ENCODE peak calls at places on chromosomes 12 and 14, in nine cellular contexts. One of them, this sample, is unnamed.

GRCh38 chr12:93311827-93312226 is 65.9 kb upstream of the NUDT4 start:
- DNase-seq in activated CD8-positive, alpha-beta T cell treated with anti-CD3 and anti-CD28 coated beads for 36 hours: no peak
- DNase-seq in activated naive CD8-positive, alpha-beta T cell treated with anti-CD3 and anti-CD28 coated beads, Interleukin-2, amount 50 U/mL, for 16 hours: no peak
- DNase-seq in NCI-H345: no peak
- DNase-seq in stimulated activated CD8-positive, alpha-beta memory T cell treated with anti-CD3 and anti-CD28 coated beads, Interleukin-2, amount 100 ng/mL, for 48 hours: no peak
- DNase-seq in sigmoid colon: no peak
- DNase-seq in caudate nucleus: no peak
- DNase-seq in stimulated activated effector memory CD8-positive, alpha-beta T cell treated with anti-CD3 and anti-CD28 coated beads, Interleukin-12 subunit alpha, Interleukin-12 subunit beta, amount 100 ng/mL, for 72 hours: no peak
- DNase-seq in adipocyte: peak
- DNase-seq in this sample: no peak

GRCh38 chr12:92614502-92614901 is 88.3 kb upstream of the PLEKHG7 start:
- DNase-seq in activated CD8-positive, alpha-beta T cell treated with anti-CD3 and anti-CD28 coated beads for 36 hours: no peak
- DNase-seq in activated naive CD8-positive, alpha-beta T cell treated with anti-CD3 and anti-CD28 coated beads, Interleukin-2, amount 50 U/mL, for 16 hours: no peak
- DNase-seq in NCI-H345: no peak
- DNase-seq in stimulated activated CD8-positive, alpha-beta memory T cell treated with anti-CD3 and anti-CD28 coated beads, Interleukin-2, amount 100 ng/mL, for 48 hours: no peak
- DNase-seq in sigmoid colon: no peak
- DNase-seq in caudate nucleus: no peak
- DNase-seq in stimulated activated effector memory CD8-positive, alpha-beta T cell treated with anti-CD3 and anti-CD28 coated beads, Interleukin-12 subunit alpha, Interleukin-12 subunit beta, amount 100 ng/mL, for 72 hours: no peak
- DNase-seq in adipocyte: no peak
- DNase-seq in this sample: no peak

GRCh38 chr12:117890644-117891043 is 78.1 kb downstream of the KSR2 start:
- DNase-seq in activated CD8-positive, alpha-beta T cell treated with anti-CD3 and anti-CD28 coated beads for 36 hours: no peak
- DNase-seq in activated naive CD8-positive, alpha-beta T cell treated with anti-CD3 and anti-CD28 coated beads, Interleukin-2, amount 50 U/mL, for 16 hours: no peak
- DNase-seq in NCI-H345: no peak
- DNase-seq in stimulated activated CD8-positive, alpha-beta memory T cell treated with anti-CD3 and anti-CD28 coated beads, Interleukin-2, amount 100 ng/mL, for 48 hours: no peak
- DNase-seq in sigmoid colon: no peak
- DNase-seq in caudate nucleus: no peak
- DNase-seq in stimulated activated effector memory CD8-positive, alpha-beta T cell treated with anti-CD3 and anti-CD28 coated beads, Interleukin-12 subunit alpha, Interleukin-12 subunit beta, amount 100 ng/mL, for 72 hours: no peak
- DNase-seq in adipocyte: no peak
- DNase-seq in this sample: no peak

GRCh38 chr14:69636051-69636639 is 24.7 kb downstream of the SUSD6 start:
- DNase-seq in activated CD8-positive, alpha-beta T cell treated with anti-CD3 and anti-CD28 coated beads for 36 hours: peak
- DNase-seq in activated naive CD8-positive, alpha-beta T cell treated with anti-CD3 and anti-CD28 coated beads, Interleukin-2, amount 50 U/mL, for 16 hours: no peak
- DNase-seq in NCI-H345: peak
- DNase-seq in stimulated activated CD8-positive, alpha-beta memory T cell treated with anti-CD3 and anti-CD28 coated beads, Interleukin-2, amount 100 ng/mL, for 48 hours: no peak
- DNase-seq in sigmoid colon: no peak
- DNase-seq in caudate nucleus: no peak
- DNase-seq in stimulated activated effector memory CD8-positive, alpha-beta T cell treated with anti-CD3 and anti-CD28 coated beads, Interleukin-12 subunit alpha, Interleukin-12 subunit beta, amount 100 ng/mL, for 72 hours: peak
- DNase-seq in adipocyte: no peak
- DNase-seq in this sample: no peak

GRCh38 chr14:100981808-100982207 is 78.3 kb upstream of the RTL1 start:
- DNase-seq in activated CD8-positive, alpha-beta T cell treated with anti-CD3 and anti-CD28 coated beads for 36 hours: no peak
- DNase-seq in activated naive CD8-positive, alpha-beta T cell treated with anti-CD3 and anti-CD28 coated beads, Interleukin-2, amount 50 U/mL, for 16 hours: no peak
- DNase-seq in NCI-H345: no peak
- DNase-seq in stimulated activated CD8-positive, alpha-beta memory T cell treated with anti-CD3 and anti-CD28 coated beads, Interleukin-2, amount 100 ng/mL, for 48 hours: no peak
- DNase-seq in sigmoid colon: no peak
- DNase-seq in caudate nucleus: no peak
- DNase-seq in stimulated activated effector memory CD8-positive, alpha-beta T cell treated with anti-CD3 and anti-CD28 coated beads, Interleukin-12 subunit alpha, Interleukin-12 subunit beta, amount 100 ng/mL, for 72 hours: no peak
- DNase-seq in adipocyte: peak
- DNase-seq in this sample: no peak

GRCh38 chr12:109912790-109913189 is 12.7 kb downstream of the TCHP start:
- DNase-seq in activated CD8-positive, alpha-beta T cell treated with anti-CD3 and anti-CD28 coated beads for 36 hours: no peak
- DNase-seq in activated naive CD8-positive, alpha-beta T cell treated with anti-CD3 and anti-CD28 coated beads, Interleukin-2, amount 50 U/mL, for 16 hours: no peak
- DNase-seq in NCI-H345: no peak
- DNase-seq in stimulated activated CD8-positive, alpha-beta memory T cell treated with anti-CD3 and anti-CD28 coated beads, Interleukin-2, amount 100 ng/mL, for 48 hours: no peak
- DNase-seq in sigmoid colon: no peak
- DNase-seq in caudate nucleus: no peak
- DNase-seq in stimulated activated effector memory CD8-positive, alpha-beta T cell treated with anti-CD3 and anti-CD28 coated beads, Interleukin-12 subunit alpha, Interleukin-12 subunit beta, amount 100 ng/mL, for 72 hours: no peak
- DNase-seq in adipocyte: no peak
- DNase-seq in this sample: peak

GRCh38 chr14:52551696-52552062 is 626 bp downstream of the TXNDC16 start:
- DNase-seq in activated CD8-positive, alpha-beta T cell treated with anti-CD3 and anti-CD28 coated beads for 36 hours: peak
- DNase-seq in activated naive CD8-positive, alpha-beta T cell treated with anti-CD3 and anti-CD28 coated beads, Interleukin-2, amount 50 U/mL, for 16 hours: no peak
- DNase-seq in NCI-H345: peak
- DNase-seq in stimulated activated CD8-positive, alpha-beta memory T cell treated with anti-CD3 and anti-CD28 coated beads, Interleukin-2, amount 100 ng/mL, for 48 hours: no peak
- DNase-seq in sigmoid colon: no peak
- DNase-seq in caudate nucleus: no peak
- DNase-seq in stimulated activated effector memory CD8-positive, alpha-beta T cell treated with anti-CD3 and anti-CD28 coated beads, Interleukin-12 subunit alpha, Interleukin-12 subunit beta, amount 100 ng/mL, for 72 hours: no peak
- DNase-seq in adipocyte: peak
- DNase-seq in this sample: no peak

GRCh38 chr14:89651805-89652204 is 234.8 kb upstream of the FOXN3 start:
- DNase-seq in activated CD8-positive, alpha-beta T cell treated with anti-CD3 and anti-CD28 coated beads for 36 hours: no peak
- DNase-seq in activated naive CD8-positive, alpha-beta T cell treated with anti-CD3 and anti-CD28 coated beads, Interleukin-2, amount 50 U/mL, for 16 hours: no peak
- DNase-seq in NCI-H345: no peak
- DNase-seq in stimulated activated CD8-positive, alpha-beta memory T cell treated with anti-CD3 and anti-CD28 coated beads, Interleukin-2, amount 100 ng/mL, for 48 hours: no peak
- DNase-seq in sigmoid colon: no peak
- DNase-seq in caudate nucleus: no peak
- DNase-seq in stimulated activated effector memory CD8-positive, alpha-beta T cell treated with anti-CD3 and anti-CD28 coated beads, Interleukin-12 subunit alpha, Interleukin-12 subunit beta, amount 100 ng/mL, for 72 hours: no peak
- DNase-seq in adipocyte: no peak
- DNase-seq in this sample: no peak

GRCh38 chr12:120639771-120640721 is at the start of gene CABP1:
- DNase-seq in activated CD8-positive, alpha-beta T cell treated with anti-CD3 and anti-CD28 coated beads for 36 hours: peak
- DNase-seq in activated naive CD8-positive, alpha-beta T cell treated with anti-CD3 and anti-CD28 coated beads, Interleukin-2, amount 50 U/mL, for 16 hours: peak
- DNase-seq in NCI-H345: peak
- DNase-seq in stimulated activated CD8-positive, alpha-beta memory T cell treated with anti-CD3 and anti-CD28 coated beads, Interleukin-2, amount 100 ng/mL, for 48 hours: peak
- DNase-seq in sigmoid colon: no peak
- DNase-seq in caudate nucleus: no peak
- DNase-seq in stimulated activated effector memory CD8-positive, alpha-beta T cell treated with anti-CD3 and anti-CD28 coated beads, Interleukin-12 subunit alpha, Interleukin-12 subunit beta, amount 100 ng/mL, for 72 hours: peak
- DNase-seq in adipocyte: peak
- DNase-seq in this sample: no peak

GRCh38 chr12:810635-811415 is 58.4 kb downstream of the WNK1 start:
- DNase-seq in activated CD8-positive, alpha-beta T cell treated with anti-CD3 and anti-CD28 coated beads for 36 hours: peak
- DNase-seq in activated naive CD8-positive, alpha-beta T cell treated with anti-CD3 and anti-CD28 coated beads, Interleukin-2, amount 50 U/mL, for 16 hours: peak
- DNase-seq in NCI-H345: no peak
- DNase-seq in stimulated activated CD8-positive, alpha-beta memory T cell treated with anti-CD3 and anti-CD28 coated beads, Interleukin-2, amount 100 ng/mL, for 48 hours: peak
- DNase-seq in sigmoid colon: no peak
- DNase-seq in caudate nucleus: no peak
- DNase-seq in stimulated activated effector memory CD8-positive, alpha-beta T cell treated with anti-CD3 and anti-CD28 coated beads, Interleukin-12 subunit alpha, Interleukin-12 subunit beta, amount 100 ng/mL, for 72 hours: peak
- DNase-seq in adipocyte: no peak
- DNase-seq in this sample: no peak

GRCh38 chr12:47391566-47391965 is 311.8 kb upstream of the AMIGO2 start:
- DNase-seq in activated CD8-positive, alpha-beta T cell treated with anti-CD3 and anti-CD28 coated beads for 36 hours: peak
- DNase-seq in activated naive CD8-positive, alpha-beta T cell treated with anti-CD3 and anti-CD28 coated beads, Interleukin-2, amount 50 U/mL, for 16 hours: peak
- DNase-seq in NCI-H345: no peak
- DNase-seq in stimulated activated CD8-positive, alpha-beta memory T cell treated with anti-CD3 and anti-CD28 coated beads, Interleukin-2, amount 100 ng/mL, for 48 hours: peak
- DNase-seq in sigmoid colon: no peak
- DNase-seq in caudate nucleus: no peak
- DNase-seq in stimulated activated effector memory CD8-positive, alpha-beta T cell treated with anti-CD3 and anti-CD28 coated beads, Interleukin-12 subunit alpha, Interleukin-12 subunit beta, amount 100 ng/mL, for 72 hours: peak
- DNase-seq in adipocyte: no peak
- DNase-seq in this sample: no peak

GRCh38 chr14:22471545-22472121 is 117.4 kb downstream of the DAD1 start:
- DNase-seq in activated CD8-positive, alpha-beta T cell treated with anti-CD3 and anti-CD28 coated beads for 36 hours: no peak
- DNase-seq in activated naive CD8-positive, alpha-beta T cell treated with anti-CD3 and anti-CD28 coated beads, Interleukin-2, amount 50 U/mL, for 16 hours: no peak
- DNase-seq in NCI-H345: no peak
- DNase-seq in stimulated activated CD8-positive, alpha-beta memory T cell treated with anti-CD3 and anti-CD28 coated beads, Interleukin-2, amount 100 ng/mL, for 48 hours: no peak
- DNase-seq in sigmoid colon: no peak
- DNase-seq in caudate nucleus: no peak
- DNase-seq in stimulated activated effector memory CD8-positive, alpha-beta T cell treated with anti-CD3 and anti-CD28 coated beads, Interleukin-12 subunit alpha, Interleukin-12 subunit beta, amount 100 ng/mL, for 72 hours: no peak
- DNase-seq in adipocyte: peak
- DNase-seq in this sample: peak

GRCh38 chr14:37903561-37904191 is 304.0 kb upstream of the SSTR1 start:
- DNase-seq in activated CD8-positive, alpha-beta T cell treated with anti-CD3 and anti-CD28 coated beads for 36 hours: peak
- DNase-seq in activated naive CD8-positive, alpha-beta T cell treated with anti-CD3 and anti-CD28 coated beads, Interleukin-2, amount 50 U/mL, for 16 hours: no peak
- DNase-seq in NCI-H345: peak
- DNase-seq in stimulated activated CD8-positive, alpha-beta memory T cell treated with anti-CD3 and anti-CD28 coated beads, Interleukin-2, amount 100 ng/mL, for 48 hours: no peak
- DNase-seq in sigmoid colon: no peak
- DNase-seq in caudate nucleus: no peak
- DNase-seq in stimulated activated effector memory CD8-positive, alpha-beta T cell treated with anti-CD3 and anti-CD28 coated beads, Interleukin-12 subunit alpha, Interleukin-12 subunit beta, amount 100 ng/mL, for 72 hours: no peak
- DNase-seq in adipocyte: peak
- DNase-seq in this sample: no peak

GRCh38 chr14:56181666-56182065 is 63.5 kb downstream of the PELI2 start:
- DNase-seq in activated CD8-positive, alpha-beta T cell treated with anti-CD3 and anti-CD28 coated beads for 36 hours: no peak
- DNase-seq in activated naive CD8-positive, alpha-beta T cell treated with anti-CD3 and anti-CD28 coated beads, Interleukin-2, amount 50 U/mL, for 16 hours: no peak
- DNase-seq in NCI-H345: peak
- DNase-seq in stimulated activated CD8-positive, alpha-beta memory T cell treated with anti-CD3 and anti-CD28 coated beads, Interleukin-2, amount 100 ng/mL, for 48 hours: no peak
- DNase-seq in sigmoid colon: no peak
- DNase-seq in caudate nucleus: no peak
- DNase-seq in stimulated activated effector memory CD8-positive, alpha-beta T cell treated with anti-CD3 and anti-CD28 coated beads, Interleukin-12 subunit alpha, Interleukin-12 subunit beta, amount 100 ng/mL, for 72 hours: no peak
- DNase-seq in adipocyte: no peak
- DNase-seq in this sample: no peak

GRCh38 chr12:125092872-125093680 is 27.8 kb downstream of the AACS start:
- DNase-seq in activated CD8-positive, alpha-beta T cell treated with anti-CD3 and anti-CD28 coated beads for 36 hours: no peak
- DNase-seq in activated naive CD8-positive, alpha-beta T cell treated with anti-CD3 and anti-CD28 coated beads, Interleukin-2, amount 50 U/mL, for 16 hours: no peak
- DNase-seq in NCI-H345: no peak
- DNase-seq in stimulated activated CD8-positive, alpha-beta memory T cell treated with anti-CD3 and anti-CD28 coated beads, Interleukin-2, amount 100 ng/mL, for 48 hours: no peak
- DNase-seq in sigmoid colon: no peak
- DNase-seq in caudate nucleus: no peak
- DNase-seq in stimulated activated effector memory CD8-positive, alpha-beta T cell treated with anti-CD3 and anti-CD28 coated beads, Interleukin-12 subunit alpha, Interleukin-12 subunit beta, amount 100 ng/mL, for 72 hours: no peak
- DNase-seq in adipocyte: no peak
- DNase-seq in this sample: no peak

GRCh38 chr12:38783304-38783703 is 122.1 kb downstream of the CPNE8 start:
- DNase-seq in activated CD8-positive, alpha-beta T cell treated with anti-CD3 and anti-CD28 coated beads for 36 hours: no peak
- DNase-seq in activated naive CD8-positive, alpha-beta T cell treated with anti-CD3 and anti-CD28 coated beads, Interleukin-2, amount 50 U/mL, for 16 hours: no peak
- DNase-seq in NCI-H345: no peak
- DNase-seq in stimulated activated CD8-positive, alpha-beta memory T cell treated with anti-CD3 and anti-CD28 coated beads, Interleukin-2, amount 100 ng/mL, for 48 hours: no peak
- DNase-seq in sigmoid colon: no peak
- DNase-seq in caudate nucleus: no peak
- DNase-seq in stimulated activated effector memory CD8-positive, alpha-beta T cell treated with anti-CD3 and anti-CD28 coated beads, Interleukin-12 subunit alpha, Interleukin-12 subunit beta, amount 100 ng/mL, for 72 hours: no peak
- DNase-seq in adipocyte: no peak
- DNase-seq in this sample: no peak

GRCh38 chr14:49641697-49642129 is 6.7 kb upstream of the DNAAF2 start:
- DNase-seq in activated CD8-positive, alpha-beta T cell treated with anti-CD3 and anti-CD28 coated beads for 36 hours: no peak
- DNase-seq in activated naive CD8-positive, alpha-beta T cell treated with anti-CD3 and anti-CD28 coated beads, Interleukin-2, amount 50 U/mL, for 16 hours: no peak
- DNase-seq in NCI-H345: no peak
- DNase-seq in stimulated activated CD8-positive, alpha-beta memory T cell treated with anti-CD3 and anti-CD28 coated beads, Interleukin-2, amount 100 ng/mL, for 48 hours: no peak
- DNase-seq in sigmoid colon: no peak
- DNase-seq in caudate nucleus: no peak
- DNase-seq in stimulated activated effector memory CD8-positive, alpha-beta T cell treated with anti-CD3 and anti-CD28 coated beads, Interleukin-12 subunit alpha, Interleukin-12 subunit beta, amount 100 ng/mL, for 72 hours: no peak
- DNase-seq in adipocyte: no peak
- DNase-seq in this sample: no peak

GRCh38 chr12:34286483-34286882 is 264.2 kb downstream of the ALG10 start:
- DNase-seq in activated CD8-positive, alpha-beta T cell treated with anti-CD3 and anti-CD28 coated beads for 36 hours: no peak
- DNase-seq in activated naive CD8-positive, alpha-beta T cell treated with anti-CD3 and anti-CD28 coated beads, Interleukin-2, amount 50 U/mL, for 16 hours: no peak
- DNase-seq in NCI-H345: no peak
- DNase-seq in stimulated activated CD8-positive, alpha-beta memory T cell treated with anti-CD3 and anti-CD28 coated beads, Interleukin-2, amount 100 ng/mL, for 48 hours: no peak
- DNase-seq in sigmoid colon: no peak
- DNase-seq in caudate nucleus: no peak
- DNase-seq in stimulated activated effector memory CD8-positive, alpha-beta T cell treated with anti-CD3 and anti-CD28 coated beads, Interleukin-12 subunit alpha, Interleukin-12 subunit beta, amount 100 ng/mL, for 72 hours: no peak
- DNase-seq in adipocyte: no peak
- DNase-seq in this sample: no peak

GRCh38 chr12:53941187-53941586 is 2.6 kb downstream of the HOXC13 start:
- DNase-seq in activated CD8-positive, alpha-beta T cell treated with anti-CD3 and anti-CD28 coated beads for 36 hours: no peak
- DNase-seq in activated naive CD8-positive, alpha-beta T cell treated with anti-CD3 and anti-CD28 coated beads, Interleukin-2, amount 50 U/mL, for 16 hours: no peak
- DNase-seq in NCI-H345: no peak
- DNase-seq in stimulated activated CD8-positive, alpha-beta memory T cell treated with anti-CD3 and anti-CD28 coated beads, Interleukin-2, amount 100 ng/mL, for 48 hours: no peak
- DNase-seq in sigmoid colon: no peak
- DNase-seq in caudate nucleus: no peak
- DNase-seq in stimulated activated effector memory CD8-positive, alpha-beta T cell treated with anti-CD3 and anti-CD28 coated beads, Interleukin-12 subunit alpha, Interleukin-12 subunit beta, amount 100 ng/mL, for 72 hours: no peak
- DNase-seq in adipocyte: no peak
- DNase-seq in this sample: no peak

GRCh38 chr12:26204612-26205289 is 9.4 kb downstream of the SSPN start:
- DNase-seq in activated CD8-positive, alpha-beta T cell treated with anti-CD3 and anti-CD28 coated beads for 36 hours: no peak
- DNase-seq in activated naive CD8-positive, alpha-beta T cell treated with anti-CD3 and anti-CD28 coated beads, Interleukin-2, amount 50 U/mL, for 16 hours: no peak
- DNase-seq in NCI-H345: no peak
- DNase-seq in stimulated activated CD8-positive, alpha-beta memory T cell treated with anti-CD3 and anti-CD28 coated beads, Interleukin-2, amount 100 ng/mL, for 48 hours: no peak
- DNase-seq in sigmoid colon: peak
- DNase-seq in caudate nucleus: no peak
- DNase-seq in stimulated activated effector memory CD8-positive, alpha-beta T cell treated with anti-CD3 and anti-CD28 coated beads, Interleukin-12 subunit alpha, Interleukin-12 subunit beta, amount 100 ng/mL, for 72 hours: no peak
- DNase-seq in adipocyte: no peak
- DNase-seq in this sample: no peak

GRCh38 chr12:104721944-104722343 is 236.1 kb downstream of the SLC41A2 start:
- DNase-seq in activated CD8-positive, alpha-beta T cell treated with anti-CD3 and anti-CD28 coated beads for 36 hours: no peak
- DNase-seq in activated naive CD8-positive, alpha-beta T cell treated with anti-CD3 and anti-CD28 coated beads, Interleukin-2, amount 50 U/mL, for 16 hours: no peak
- DNase-seq in NCI-H345: no peak
- DNase-seq in stimulated activated CD8-positive, alpha-beta memory T cell treated with anti-CD3 and anti-CD28 coated beads, Interleukin-2, amount 100 ng/mL, for 48 hours: no peak
- DNase-seq in sigmoid colon: no peak
- DNase-seq in caudate nucleus: no peak
- DNase-seq in stimulated activated effector memory CD8-positive, alpha-beta T cell treated with anti-CD3 and anti-CD28 coated beads, Interleukin-12 subunit alpha, Interleukin-12 subunit beta, amount 100 ng/mL, for 72 hours: no peak
- DNase-seq in adipocyte: no peak
- DNase-seq in this sample: no peak

GRCh38 chr12:48177985-48178384 is 5.5 kb upstream of the CCDC184 start:
- DNase-seq in activated CD8-positive, alpha-beta T cell treated with anti-CD3 and anti-CD28 coated beads for 36 hours: no peak
- DNase-seq in activated naive CD8-positive, alpha-beta T cell treated with anti-CD3 and anti-CD28 coated beads, Interleukin-2, amount 50 U/mL, for 16 hours: no peak
- DNase-seq in NCI-H345: no peak
- DNase-seq in stimulated activated CD8-positive, alpha-beta memory T cell treated with anti-CD3 and anti-CD28 coated beads, Interleukin-2, amount 100 ng/mL, for 48 hours: no peak
- DNase-seq in sigmoid colon: no peak
- DNase-seq in caudate nucleus: no peak
- DNase-seq in stimulated activated effector memory CD8-positive, alpha-beta T cell treated with anti-CD3 and anti-CD28 coated beads, Interleukin-12 subunit alpha, Interleukin-12 subunit beta, amount 100 ng/mL, for 72 hours: no peak
- DNase-seq in adipocyte: no peak
- DNase-seq in this sample: no peak

GRCh38 chr12:122423258-122424165 is 1.0 kb upstream of the CLIP1 start:
- DNase-seq in activated CD8-positive, alpha-beta T cell treated with anti-CD3 and anti-CD28 coated beads for 36 hours: no peak
- DNase-seq in activated naive CD8-positive, alpha-beta T cell treated with anti-CD3 and anti-CD28 coated beads, Interleukin-2, amount 50 U/mL, for 16 hours: no peak
- DNase-seq in NCI-H345: peak
- DNase-seq in stimulated activated CD8-positive, alpha-beta memory T cell treated with anti-CD3 and anti-CD28 coated beads, Interleukin-2, amount 100 ng/mL, for 48 hours: no peak
- DNase-seq in sigmoid colon: peak
- DNase-seq in caudate nucleus: no peak
- DNase-seq in stimulated activated effector memory CD8-positive, alpha-beta T cell treated with anti-CD3 and anti-CD28 coated beads, Interleukin-12 subunit alpha, Interleukin-12 subunit beta, amount 100 ng/mL, for 72 hours: no peak
- DNase-seq in adipocyte: peak
- DNase-seq in this sample: no peak

GRCh38 chr12:61037792-61038191 is 1222.4 kb upstream of the USP15 start:
- DNase-seq in activated CD8-positive, alpha-beta T cell treated with anti-CD3 and anti-CD28 coated beads for 36 hours: no peak
- DNase-seq in activated naive CD8-positive, alpha-beta T cell treated with anti-CD3 and anti-CD28 coated beads, Interleukin-2, amount 50 U/mL, for 16 hours: no peak
- DNase-seq in NCI-H345: no peak
- DNase-seq in stimulated activated CD8-positive, alpha-beta memory T cell treated with anti-CD3 and anti-CD28 coated beads, Interleukin-2, amount 100 ng/mL, for 48 hours: no peak
- DNase-seq in sigmoid colon: no peak
- DNase-seq in caudate nucleus: no peak
- DNase-seq in stimulated activated effector memory CD8-positive, alpha-beta T cell treated with anti-CD3 and anti-CD28 coated beads, Interleukin-12 subunit alpha, Interleukin-12 subunit beta, amount 100 ng/mL, for 72 hours: no peak
- DNase-seq in adipocyte: peak
- DNase-seq in this sample: no peak

GRCh38 chr14:78576437-78577166 is 406.4 kb downstream of the NRXN3 start:
- DNase-seq in activated CD8-positive, alpha-beta T cell treated with anti-CD3 and anti-CD28 coated beads for 36 hours: no peak
- DNase-seq in activated naive CD8-positive, alpha-beta T cell treated with anti-CD3 and anti-CD28 coated beads, Interleukin-2, amount 50 U/mL, for 16 hours: no peak
- DNase-seq in NCI-H345: no peak
- DNase-seq in stimulated activated CD8-positive, alpha-beta memory T cell treated with anti-CD3 and anti-CD28 coated beads, Interleukin-2, amount 100 ng/mL, for 48 hours: no peak
- DNase-seq in sigmoid colon: no peak
- DNase-seq in caudate nucleus: no peak
- DNase-seq in stimulated activated effector memory CD8-positive, alpha-beta T cell treated with anti-CD3 and anti-CD28 coated beads, Interleukin-12 subunit alpha, Interleukin-12 subunit beta, amount 100 ng/mL, for 72 hours: no peak
- DNase-seq in adipocyte: no peak
- DNase-seq in this sample: no peak

GRCh38 chr14:71235865-71236264 is 328.6 kb downstream of the PCNX1 start:
- DNase-seq in activated CD8-positive, alpha-beta T cell treated with anti-CD3 and anti-CD28 coated beads for 36 hours: no peak
- DNase-seq in activated naive CD8-positive, alpha-beta T cell treated with anti-CD3 and anti-CD28 coated beads, Interleukin-2, amount 50 U/mL, for 16 hours: no peak
- DNase-seq in NCI-H345: peak
- DNase-seq in stimulated activated CD8-positive, alpha-beta memory T cell treated with anti-CD3 and anti-CD28 coated beads, Interleukin-2, amount 100 ng/mL, for 48 hours: no peak
- DNase-seq in sigmoid colon: peak
- DNase-seq in caudate nucleus: no peak
- DNase-seq in stimulated activated effector memory CD8-positive, alpha-beta T cell treated with anti-CD3 and anti-CD28 coated beads, Interleukin-12 subunit alpha, Interleukin-12 subunit beta, amount 100 ng/mL, for 72 hours: no peak
- DNase-seq in adipocyte: no peak
- DNase-seq in this sample: no peak

GRCh38 chr14:55328317-55328716 is 57.1 kb downstream of the FBXO34 start:
- DNase-seq in activated CD8-positive, alpha-beta T cell treated with anti-CD3 and anti-CD28 coated beads for 36 hours: no peak
- DNase-seq in activated naive CD8-positive, alpha-beta T cell treated with anti-CD3 and anti-CD28 coated beads, Interleukin-2, amount 50 U/mL, for 16 hours: no peak
- DNase-seq in NCI-H345: no peak
- DNase-seq in stimulated activated CD8-positive, alpha-beta memory T cell treated with anti-CD3 and anti-CD28 coated beads, Interleukin-2, amount 100 ng/mL, for 48 hours: no peak
- DNase-seq in sigmoid colon: no peak
- DNase-seq in caudate nucleus: no peak
- DNase-seq in stimulated activated effector memory CD8-positive, alpha-beta T cell treated with anti-CD3 and anti-CD28 coated beads, Interleukin-12 subunit alpha, Interleukin-12 subunit beta, amount 100 ng/mL, for 72 hours: no peak
- DNase-seq in adipocyte: no peak
- DNase-seq in this sample: no peak

This sample was measured in lower lobe of right lung.